ENCODE peak calls at places on chromosomes 5 and 9, in nine cellular contexts. One of them, this sample, is unnamed.

GRCh38 chr9:93079371-93079770 is 16.6 kb upstream of the CARD19 start:
- DNase-seq in cardiac fibroblast: no peak
- DNase-seq in AG09319: no peak
- DNase-seq in coronary artery: peak; percentile 57
- DNase-seq in stimulated activated CD4-positive, alpha-beta T cell treated with anti-CD3 and anti-CD28 coated beads, Interleukin-15, amount 100 ng/mL, for 1 hour: no peak
- DNase-seq in MV-4-11: no peak
- DNase-seq in H1: no peak
- DNase-seq in smooth muscle cell of the brain vasculature: no peak
- DNase-seq in retinal pigment epithelial cell: no peak
- DNase-seq in this sample: no peak

GRCh38 chr5:179803651-179804598 is 2.7 kb downstream of the MGAT4B start:
- DNase-seq in cardiac fibroblast: peak; percentile 40
- DNase-seq in AG09319: no peak
- DNase-seq in coronary artery: no peak
- DNase-seq in stimulated activated CD4-positive, alpha-beta T cell treated with anti-CD3 and anti-CD28 coated beads, Interleukin-15, amount 100 ng/mL, for 1 hour: no peak
- DNase-seq in MV-4-11: peak; percentile 89
- DNase-seq in H1: peak; percentile 44
- DNase-seq in smooth muscle cell of the brain vasculature: no peak
- DNase-seq in retinal pigment epithelial cell: no peak
- DNase-seq in this sample: no peak

GRCh38 chr5:169945831-169946261 is 34.4 kb downstream of the INSYN2B start:
- DNase-seq in cardiac fibroblast: peak; percentile 99
- DNase-seq in AG09319: peak; percentile 87
- DNase-seq in coronary artery: no peak
- DNase-seq in stimulated activated CD4-positive, alpha-beta T cell treated with anti-CD3 and anti-CD28 coated beads, Interleukin-15, amount 100 ng/mL, for 1 hour: no peak
- DNase-seq in MV-4-11: peak; percentile 38
- DNase-seq in H1: peak; percentile 49
- DNase-seq in smooth muscle cell of the brain vasculature: peak; percentile 78
- DNase-seq in retinal pigment epithelial cell: peak; percentile 56
- DNase-seq in this sample: no peak

GRCh38 chr9:106358331-106358730 is 504.6 kb upstream of the ZNF462 start:
- DNase-seq in cardiac fibroblast: no peak
- DNase-seq in AG09319: no peak
- DNase-seq in coronary artery: no peak
- DNase-seq in stimulated activated CD4-positive, alpha-beta T cell treated with anti-CD3 and anti-CD28 coated beads, Interleukin-15, amount 100 ng/mL, for 1 hour: no peak
- DNase-seq in MV-4-11: no peak
- DNase-seq in H1: no peak
- DNase-seq in smooth muscle cell of the brain vasculature: no peak
- DNase-seq in retinal pigment epithelial cell: no peak
- DNase-seq in this sample: no peak

GRCh38 chr5:148343049-148343413 is 7.7 kb downstream of the SPINK9 start:
- DNase-seq in cardiac fibroblast: no peak
- DNase-seq in AG09319: no peak
- DNase-seq in coronary artery: no peak
- DNase-seq in stimulated activated CD4-positive, alpha-beta T cell treated with anti-CD3 and anti-CD28 coated beads, Interleukin-15, amount 100 ng/mL, for 1 hour: no peak
- DNase-seq in MV-4-11: peak; percentile 43
- DNase-seq in H1: no peak
- DNase-seq in smooth muscle cell of the brain vasculature: no peak
- DNase-seq in retinal pigment epithelial cell: no peak
- DNase-seq in this sample: no peak

GRCh38 chr5:74288448-74289109 is 351.9 kb downstream of the ENC1 start:
- DNase-seq in cardiac fibroblast: peak; percentile 52
- DNase-seq in AG09319: no peak
- DNase-seq in coronary artery: no peak
- DNase-seq in stimulated activated CD4-positive, alpha-beta T cell treated with anti-CD3 and anti-CD28 coated beads, Interleukin-15, amount 100 ng/mL, for 1 hour: no peak
- DNase-seq in MV-4-11: no peak
- DNase-seq in H1: no peak
- DNase-seq in smooth muscle cell of the brain vasculature: no peak
- DNase-seq in retinal pigment epithelial cell: no peak
- DNase-seq in this sample: no peak

GRCh38 chr5:39176740-39177628 is 42.4 kb downstream of the FYB1 start:
- DNase-seq in cardiac fibroblast: no peak
- DNase-seq in AG09319: no peak
- DNase-seq in coronary artery: no peak
- DNase-seq in stimulated activated CD4-positive, alpha-beta T cell treated with anti-CD3 and anti-CD28 coated beads, Interleukin-15, amount 100 ng/mL, for 1 hour: no peak
- DNase-seq in MV-4-11: peak; percentile 61
- DNase-seq in H1: no peak
- DNase-seq in smooth muscle cell of the brain vasculature: no peak
- DNase-seq in retinal pigment epithelial cell: no peak
- DNase-seq in this sample: no peak

GRCh38 chr5:7329712-7330111 is 66.2 kb upstream of the ADCY2 start:
- DNase-seq in cardiac fibroblast: no peak
- DNase-seq in AG09319: no peak
- DNase-seq in coronary artery: no peak
- DNase-seq in stimulated activated CD4-positive, alpha-beta T cell treated with anti-CD3 and anti-CD28 coated beads, Interleukin-15, amount 100 ng/mL, for 1 hour: no peak
- DNase-seq in MV-4-11: no peak
- DNase-seq in H1: no peak
- DNase-seq in smooth muscle cell of the brain vasculature: no peak
- DNase-seq in retinal pigment epithelial cell: no peak
- DNase-seq in this sample: no peak

GRCh38 chr5:141560141-141560540 is 58.7 kb downstream of the DIAPH1 start:
- DNase-seq in cardiac fibroblast: peak; percentile 52
- DNase-seq in AG09319: no peak
- DNase-seq in coronary artery: no peak
- DNase-seq in stimulated activated CD4-positive, alpha-beta T cell treated with anti-CD3 and anti-CD28 coated beads, Interleukin-15, amount 100 ng/mL, for 1 hour: no peak
- DNase-seq in MV-4-11: no peak
- DNase-seq in H1: no peak
- DNase-seq in smooth muscle cell of the brain vasculature: no peak
- DNase-seq in retinal pigment epithelial cell: peak; percentile 46
- DNase-seq in this sample: no peak

GRCh38 chr5:142000709-142001484 is 11.9 kb downstream of the GNPDA1 start:
- DNase-seq in cardiac fibroblast: peak; percentile 24
- DNase-seq in AG09319: no peak
- DNase-seq in coronary artery: no peak
- DNase-seq in stimulated activated CD4-positive, alpha-beta T cell treated with anti-CD3 and anti-CD28 coated beads, Interleukin-15, amount 100 ng/mL, for 1 hour: no peak
- DNase-seq in MV-4-11: peak; percentile 21
- DNase-seq in H1: peak; percentile 41
- DNase-seq in smooth muscle cell of the brain vasculature: no peak
- DNase-seq in retinal pigment epithelial cell: no peak
- DNase-seq in this sample: no peak

GRCh38 chr9:135217836-135218235 is 130.4 kb downstream of the OLFM1 start:
- DNase-seq in cardiac fibroblast: no peak
- DNase-seq in AG09319: no peak
- DNase-seq in coronary artery: no peak
- DNase-seq in stimulated activated CD4-positive, alpha-beta T cell treated with anti-CD3 and anti-CD28 coated beads, Interleukin-15, amount 100 ng/mL, for 1 hour: no peak
- DNase-seq in MV-4-11: no peak
- DNase-seq in H1: no peak
- DNase-seq in smooth muscle cell of the brain vasculature: no peak
- DNase-seq in retinal pigment epithelial cell: no peak
- DNase-seq in this sample: no peak

GRCh38 chr5:93277001-93277400 is 304.0 kb downstream of the NR2F1-AS1 start:
- DNase-seq in cardiac fibroblast: no peak
- DNase-seq in AG09319: no peak
- DNase-seq in coronary artery: no peak
- DNase-seq in stimulated activated CD4-positive, alpha-beta T cell treated with anti-CD3 and anti-CD28 coated beads, Interleukin-15, amount 100 ng/mL, for 1 hour: no peak
- DNase-seq in MV-4-11: no peak
- DNase-seq in H1: no peak
- DNase-seq in smooth muscle cell of the brain vasculature: no peak
- DNase-seq in retinal pigment epithelial cell: no peak
- DNase-seq in this sample: no peak

GRCh38 chr9:129834489-129835127 is 467 bp downstream of the C9orf78 start:
- DNase-seq in cardiac fibroblast: no peak
- DNase-seq in AG09319: no peak
- DNase-seq in coronary artery: no peak
- DNase-seq in stimulated activated CD4-positive, alpha-beta T cell treated with anti-CD3 and anti-CD28 coated beads, Interleukin-15, amount 100 ng/mL, for 1 hour: no peak
- DNase-seq in MV-4-11: peak; percentile 32
- DNase-seq in H1: no peak
- DNase-seq in smooth muscle cell of the brain vasculature: no peak
- DNase-seq in retinal pigment epithelial cell: no peak
- DNase-seq in this sample: no peak

GRCh38 chr5:172703952-172704351 is 62.9 kb downstream of the NEURL1B start:
- DNase-seq in cardiac fibroblast: no peak
- DNase-seq in AG09319: no peak
- DNase-seq in coronary artery: no peak
- DNase-seq in stimulated activated CD4-positive, alpha-beta T cell treated with anti-CD3 and anti-CD28 coated beads, Interleukin-15, amount 100 ng/mL, for 1 hour: no peak
- DNase-seq in MV-4-11: no peak
- DNase-seq in H1: no peak
- DNase-seq in smooth muscle cell of the brain vasculature: no peak
- DNase-seq in retinal pigment epithelial cell: no peak
- DNase-seq in this sample: no peak

GRCh38 chr9:84076359-84076758 is 95.8 kb downstream of the RMI1 start:
- DNase-seq in cardiac fibroblast: no peak
- DNase-seq in AG09319: no peak
- DNase-seq in coronary artery: no peak
- DNase-seq in stimulated activated CD4-positive, alpha-beta T cell treated with anti-CD3 and anti-CD28 coated beads, Interleukin-15, amount 100 ng/mL, for 1 hour: no peak
- DNase-seq in MV-4-11: no peak
- DNase-seq in H1: no peak
- DNase-seq in smooth muscle cell of the brain vasculature: no peak
- DNase-seq in retinal pigment epithelial cell: no peak
- DNase-seq in this sample: no peak

This sample was measured in iPS DF 6.9.